ENCODE peak calls at places on chromosomes 2 and 18, in eight cellular contexts. One of them, this sample, is unnamed. For H3K27me3 and H3K36me3, the result is how much of the 10 kb centered on the place peaks cover.

GRCh38 chr2:979286-979928 is 28.8 kb downstream of the SNTG2 start:
- DNase-seq in lower lobe of right lung: no peak
- DNase-seq in esophagus squamous epithelium: no peak
- DNase-seq in IMR-90: no peak
- DNase-seq in psoas muscle: peak
- DNase-seq in mammary epithelial cell: no peak
- DNase-seq in left lung: no peak
- DNase-seq in naive thymus-derived CD4-positive, alpha-beta T cell: no peak
- DNase-seq in this sample: no peak

GRCh38 chr2:227717687-227718567 is at the start of gene SLC19A3:
- DNase-seq in esophagus squamous epithelium: no peak
- DNase-seq in lower lobe of right lung: peak
- DNase-seq in psoas muscle: peak
- DNase-seq in naive thymus-derived CD4-positive, alpha-beta T cell: no peak
- DNase-seq in IMR-90: peak
- DNase-seq in left lung: peak
- DNase-seq in mammary epithelial cell: peak
- DNase-seq in this sample: peak

GRCh38 chr2:42967959-42968674 is 175.7 kb upstream of the HAAO start:
- DNase-seq in lower lobe of right lung: no peak
- DNase-seq in mammary epithelial cell: no peak
- DNase-seq in left lung: no peak
- DNase-seq in IMR-90: peak
- DNase-seq in psoas muscle: peak
- DNase-seq in esophagus squamous epithelium: no peak
- DNase-seq in naive thymus-derived CD4-positive, alpha-beta T cell: no peak
- DNase-seq in this sample: peak

GRCh38 chr2:239368906-239369584 is 31.8 kb downstream of the HDAC4 start:
- DNase-seq in left lung: no peak
- DNase-seq in lower lobe of right lung: peak
- DNase-seq in naive thymus-derived CD4-positive, alpha-beta T cell: no peak
- DNase-seq in esophagus squamous epithelium: no peak
- DNase-seq in psoas muscle: peak
- DNase-seq in IMR-90: no peak
- DNase-seq in mammary epithelial cell: no peak
- DNase-seq in this sample: no peak

GRCh38 chr2:166573393-166573792 is 79.3 kb upstream of the SCN7A start:
- DNase-seq in mammary epithelial cell: no peak
- DNase-seq in esophagus squamous epithelium: no peak
- DNase-seq in psoas muscle: no peak
- DNase-seq in left lung: no peak
- DNase-seq in IMR-90: peak
- DNase-seq in naive thymus-derived CD4-positive, alpha-beta T cell: no peak
- DNase-seq in lower lobe of right lung: no peak
- DNase-seq in this sample: peak

GRCh38 chr2:1717129-1717528 is 27.2 kb downstream of the PXDN start:
- DNase-seq in left lung: no peak
- DNase-seq in mammary epithelial cell: peak
- DNase-seq in lower lobe of right lung: peak
- DNase-seq in psoas muscle: no peak
- DNase-seq in naive thymus-derived CD4-positive, alpha-beta T cell: no peak
- DNase-seq in IMR-90: no peak
- DNase-seq in esophagus squamous epithelium: no peak
- DNase-seq in this sample: no peak

GRCh38 chr2:127637236-127637630 is 8.7 kb upstream of the GPR17 start:
- DNase-seq in IMR-90: no peak
- DNase-seq in naive thymus-derived CD4-positive, alpha-beta T cell: no peak
- DNase-seq in lower lobe of right lung: no peak
- DNase-seq in left lung: no peak
- DNase-seq in mammary epithelial cell: no peak
- DNase-seq in psoas muscle: no peak
- DNase-seq in esophagus squamous epithelium: no peak
- DNase-seq in this sample: no peak

GRCh38 chr2:160319700-160320099 is 119.6 kb upstream of the ITGB6 start:
- DNase-seq in esophagus squamous epithelium: no peak
- DNase-seq in lower lobe of right lung: no peak
- DNase-seq in IMR-90: no peak
- DNase-seq in naive thymus-derived CD4-positive, alpha-beta T cell: no peak
- DNase-seq in mammary epithelial cell: no peak
- DNase-seq in psoas muscle: no peak
- DNase-seq in left lung: no peak
- DNase-seq in this sample: no peak

GRCh38 chr2:84285056-84285747 is 173.9 kb downstream of the SUCLG1 start:
- DNase-seq in psoas muscle: no peak
- DNase-seq in mammary epithelial cell: peak
- DNase-seq in IMR-90: no peak
- DNase-seq in left lung: no peak
- DNase-seq in naive thymus-derived CD4-positive, alpha-beta T cell: no peak
- DNase-seq in lower lobe of right lung: no peak
- DNase-seq in esophagus squamous epithelium: no peak
- DNase-seq in this sample: no peak

GRCh38 chr2:241620419-241620769 is 16.6 kb downstream of the THAP4 start:
- DNase-seq in esophagus squamous epithelium: no peak
- DNase-seq in mammary epithelial cell: peak
- DNase-seq in naive thymus-derived CD4-positive, alpha-beta T cell: no peak
- DNase-seq in lower lobe of right lung: no peak
- DNase-seq in psoas muscle: no peak
- DNase-seq in IMR-90: peak
- DNase-seq in left lung: peak
- DNase-seq in this sample: peak

GRCh38 chr18:68354176-68354575 is 360.7 kb downstream of the TMX3 start:
- DNase-seq in left lung: no peak
- DNase-seq in psoas muscle: no peak
- DNase-seq in lower lobe of right lung: no peak
- DNase-seq in esophagus squamous epithelium: no peak
- DNase-seq in naive thymus-derived CD4-positive, alpha-beta T cell: no peak
- DNase-seq in IMR-90: no peak
- DNase-seq in mammary epithelial cell: no peak
- DNase-seq in this sample: no peak

GRCh38 chr2:18104583-18105224 is 226.2 kb downstream of the KCNS3 start:
- DNase-seq in left lung: no peak
- DNase-seq in esophagus squamous epithelium: no peak
- DNase-seq in psoas muscle: no peak
- DNase-seq in IMR-90: no peak
- DNase-seq in naive thymus-derived CD4-positive, alpha-beta T cell: no peak
- DNase-seq in lower lobe of right lung: no peak
- DNase-seq in mammary epithelial cell: no peak
- DNase-seq in this sample: no peak

GRCh38 chr2:177455187-177455586 is 62.6 kb downstream of the AGPS start:
- DNase-seq in psoas muscle: no peak
- DNase-seq in lower lobe of right lung: no peak
- DNase-seq in IMR-90: no peak
- DNase-seq in mammary epithelial cell: no peak
- DNase-seq in naive thymus-derived CD4-positive, alpha-beta T cell: no peak
- DNase-seq in esophagus squamous epithelium: no peak
- DNase-seq in left lung: no peak
- DNase-seq in this sample: no peak

GRCh38 chr2:95264626-95265025 is 9.6 kb upstream of the PROM2 start:
- DNase-seq in psoas muscle: no peak
- DNase-seq in mammary epithelial cell: no peak
- DNase-seq in lower lobe of right lung: peak
- DNase-seq in IMR-90: no peak
- DNase-seq in naive thymus-derived CD4-positive, alpha-beta T cell: no peak
- DNase-seq in left lung: no peak
- DNase-seq in esophagus squamous epithelium: no peak
- DNase-seq in this sample: no peak

DNA sequence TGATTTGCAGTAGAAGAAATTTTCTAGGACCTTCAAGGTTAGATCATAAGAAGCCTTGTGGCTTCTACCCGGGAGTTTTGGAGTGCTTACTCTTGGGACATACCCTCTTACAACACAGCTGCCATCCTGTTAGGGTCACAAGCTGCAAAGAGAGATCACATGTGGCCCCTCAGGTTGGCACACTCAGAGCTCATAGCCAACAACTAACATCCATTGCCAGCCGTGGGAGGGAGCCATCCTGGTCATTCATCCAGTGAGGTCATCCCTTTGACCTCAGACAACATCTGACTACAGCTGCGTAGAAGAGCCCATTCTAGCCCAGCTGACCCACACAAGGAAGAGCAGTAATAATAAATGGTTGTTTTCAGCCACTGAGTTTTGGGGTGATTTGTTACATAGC is 76.9 kb upstream of the NABP1 start:
- DNase-seq in psoas muscle: no peak
- DNase-seq in mammary epithelial cell: no peak
- DNase-seq in esophagus squamous epithelium: no peak
- DNase-seq in naive thymus-derived CD4-positive, alpha-beta T cell: no peak
- DNase-seq in lower lobe of right lung: peak
- DNase-seq in left lung: no peak
- DNase-seq in IMR-90: no peak
- DNase-seq in this sample: peak
- H3K4me3 ChIP-seq in psoas muscle: no peak
- H3K4me3 ChIP-seq in mammary epithelial cell: no peak
- H3K4me3 ChIP-seq in esophagus squamous epithelium: no peak
- H3K4me3 ChIP-seq in naive thymus-derived CD4-positive, alpha-beta T cell: no peak
- H3K4me3 ChIP-seq in lower lobe of right lung: no peak
- H3K4me3 ChIP-seq in left lung: no peak
- H3K4me3 ChIP-seq in IMR-90: no peak
- H3K4me3 ChIP-seq in this sample: no peak

GRCh38 chr2:3100386-3100785 is 277.2 kb downstream of the EIPR1 start:
- DNase-seq in left lung: no peak
- DNase-seq in naive thymus-derived CD4-positive, alpha-beta T cell: no peak
- DNase-seq in lower lobe of right lung: no peak
- DNase-seq in IMR-90: no peak
- DNase-seq in psoas muscle: no peak
- DNase-seq in esophagus squamous epithelium: no peak
- DNase-seq in mammary epithelial cell: no peak
- DNase-seq in this sample: no peak
- H3K27me3 ChIP-seq in left lung: under half
- H3K27me3 ChIP-seq in naive thymus-derived CD4-positive, alpha-beta T cell: under half
- H3K27me3 ChIP-seq in lower lobe of right lung: under half
- H3K27me3 ChIP-seq in IMR-90: under half
- H3K27me3 ChIP-seq in psoas muscle: under half
- H3K27me3 ChIP-seq in esophagus squamous epithelium: under half
- H3K27me3 ChIP-seq in mammary epithelial cell: under half
- H3K27me3 ChIP-seq in this sample: under half

GRCh38 chr18:3458952-3459853 is 9.2 kb downstream of the TGIF1 start:
- DNase-seq in left lung: no peak
- DNase-seq in IMR-90: peak
- DNase-seq in psoas muscle: no peak
- DNase-seq in lower lobe of right lung: no peak
- DNase-seq in esophagus squamous epithelium: no peak
- DNase-seq in mammary epithelial cell: peak
- DNase-seq in naive thymus-derived CD4-positive, alpha-beta T cell: no peak
- DNase-seq in this sample: no peak

GRCh38 chr18:3460823-3461398 is 10.9 kb downstream of the TGIF1 start:
- DNase-seq in esophagus squamous epithelium: no peak
- DNase-seq in left lung: no peak
- DNase-seq in psoas muscle: no peak
- DNase-seq in lower lobe of right lung: no peak
- DNase-seq in IMR-90: no peak
- DNase-seq in naive thymus-derived CD4-positive, alpha-beta T cell: no peak
- DNase-seq in mammary epithelial cell: no peak
- DNase-seq in this sample: no peak

GRCh38 chr18:3458378-3458777 is 8.4 kb downstream of the TGIF1 start:
- DNase-seq in left lung: no peak
- DNase-seq in lower lobe of right lung: no peak
- DNase-seq in esophagus squamous epithelium: no peak
- DNase-seq in naive thymus-derived CD4-positive, alpha-beta T cell: no peak
- DNase-seq in mammary epithelial cell: no peak
- DNase-seq in IMR-90: peak
- DNase-seq in psoas muscle: no peak
- DNase-seq in this sample: no peak

GRCh38 chr18:3463052-3463451 is 13.1 kb downstream of the TGIF1 start:
- DNase-seq in lower lobe of right lung: no peak
- DNase-seq in naive thymus-derived CD4-positive, alpha-beta T cell: no peak
- DNase-seq in left lung: no peak
- DNase-seq in mammary epithelial cell: no peak
- DNase-seq in esophagus squamous epithelium: no peak
- DNase-seq in IMR-90: peak
- DNase-seq in psoas muscle: no peak
- DNase-seq in this sample: no peak

DNA sequence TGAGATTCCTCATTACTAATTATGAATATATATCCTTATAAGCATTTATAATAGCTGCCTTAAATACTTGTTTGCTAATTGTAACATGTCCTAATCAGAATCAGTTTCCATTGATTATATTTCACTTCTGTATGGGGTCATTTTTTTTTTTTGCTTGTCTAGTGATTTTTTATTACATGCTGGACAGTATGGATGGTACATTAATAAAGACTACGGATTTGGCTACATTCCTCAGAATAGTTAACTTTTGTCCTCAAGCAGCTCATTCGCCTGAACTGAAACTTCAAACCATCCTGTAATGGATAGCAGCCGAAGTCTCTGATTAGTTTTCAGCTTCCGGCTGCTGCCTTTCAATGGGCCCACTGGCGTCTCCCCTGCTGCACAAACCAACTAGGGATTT is 11.7 kb downstream of the TGIF1 start:
- DNase-seq in lower lobe of right lung: no peak
- DNase-seq in psoas muscle: no peak
- DNase-seq in mammary epithelial cell: no peak
- DNase-seq in naive thymus-derived CD4-positive, alpha-beta T cell: no peak
- DNase-seq in esophagus squamous epithelium: no peak
- DNase-seq in IMR-90: no peak
- DNase-seq in left lung: no peak
- DNase-seq in this sample: no peak
- H3K36me3 ChIP-seq in lower lobe of right lung: under half
- H3K36me3 ChIP-seq in psoas muscle: under half
- H3K36me3 ChIP-seq in mammary epithelial cell: under half
- H3K36me3 ChIP-seq in naive thymus-derived CD4-positive, alpha-beta T cell: under half
- H3K36me3 ChIP-seq in esophagus squamous epithelium: under half
- H3K36me3 ChIP-seq in IMR-90: under half
- H3K36me3 ChIP-seq in left lung: under half
- H3K36me3 ChIP-seq in this sample: half or more

GRCh38 chr2:49973917-49974368 is 819.6 kb upstream of the FSHR start:
- DNase-seq in left lung: peak
- DNase-seq in IMR-90: no peak
- DNase-seq in lower lobe of right lung: peak
- DNase-seq in esophagus squamous epithelium: no peak
- DNase-seq in naive thymus-derived CD4-positive, alpha-beta T cell: peak
- DNase-seq in psoas muscle: peak
- DNase-seq in mammary epithelial cell: peak
- DNase-seq in this sample: peak
- H3K4me3 ChIP-seq in left lung: no peak
- H3K4me3 ChIP-seq in IMR-90: no peak
- H3K4me3 ChIP-seq in lower lobe of right lung: peak
- H3K4me3 ChIP-seq in esophagus squamous epithelium: peak
- H3K4me3 ChIP-seq in naive thymus-derived CD4-positive, alpha-beta T cell: peak
- H3K4me3 ChIP-seq in psoas muscle: no peak
- H3K4me3 ChIP-seq in mammary epithelial cell: peak
- H3K4me3 ChIP-seq in this sample: peak

GRCh38 chr2:111169268-111169667 is 48.6 kb downstream of the BCL2L11 start:
- DNase-seq in esophagus squamous epithelium: no peak
- DNase-seq in lower lobe of right lung: no peak
- DNase-seq in psoas muscle: no peak
- DNase-seq in left lung: no peak
- DNase-seq in mammary epithelial cell: no peak
- DNase-seq in naive thymus-derived CD4-positive, alpha-beta T cell: no peak
- DNase-seq in IMR-90: no peak
- DNase-seq in this sample: no peak
- H3K27me3 ChIP-seq in esophagus squamous epithelium: under half
- H3K27me3 ChIP-seq in lower lobe of right lung: under half
- H3K27me3 ChIP-seq in psoas muscle: under half
- H3K27me3 ChIP-seq in left lung: under half
- H3K27me3 ChIP-seq in mammary epithelial cell: under half
- H3K27me3 ChIP-seq in naive thymus-derived CD4-positive, alpha-beta T cell: under half
- H3K27me3 ChIP-seq in IMR-90: under half
- H3K27me3 ChIP-seq in this sample: under half

This sample was measured in MG63.